ENCODE peak calls at places on chromosome 22, in five cellular contexts. S is heart right ventricle, J is dorsolateral prefrontal cortex, G is PC-9, V is stomach. P is an unnamed sample.

GRCh38 chr22:44309137-44309536 is 3.6 kb downstream of the SHISAL1 start:
- DNase-seq in G (peak), S (no peak), V (no peak), J (no peak), P (peak)

GRCh38 chr22:43587574-43587973 is 175.8 kb downstream of the MPPED1 start:
- DNase-seq in S (no peak), J (no peak), V (no peak), G (no peak), P (no peak)

GRCh38 chr22:39520874-39521857 is 804 bp downstream of the ATF4 start:
- DNase-seq in S (peak), G (no peak), V (peak), J (peak), P (no peak)

GRCh38 chr22:49156662-49157285 is 670.9 kb downstream of the BRD1 start:
- DNase-seq in G (no peak), J (no peak), V (peak), S (no peak), P (no peak)

GRCh38 chr22:38317995-38318715 is 922 bp upstream of the CSNK1E start:
- DNase-seq in G (peak), J (peak), S (peak), V (peak), P (no peak)

GRCh38 chr22:35230839-35231584 is 26.3 kb upstream of the HMGXB4 start:
- DNase-seq in G (no peak), J (no peak), S (no peak), V (no peak), P (no peak)

GRCh38 chr22:44289429-44290171 is 23.2 kb downstream of the SHISAL1 start:
- DNase-seq in J (no peak), V (no peak), G (no peak), S (no peak), P (no peak)

GRCh38 chr22:35349704-35350538 is 31.0 kb upstream of the HMOX1 start:
- DNase-seq in G (no peak), S (no peak), V (no peak), J (no peak), P (no peak)

GRCh38 chr22:26783886-26784285 is 126.5 kb downstream of the MIAT start:
- DNase-seq in V (no peak), J (no peak), S (no peak), G (no peak), P (no peak)

GRCh38 chr22:39560127-39560526 is 10.4 kb upstream of the CACNA1I start:
- DNase-seq in J (no peak), G (no peak), V (no peak), S (no peak), P (no peak)

GRCh38 chr22:46063861-46064235 is 86.5 kb upstream of the PPARA start:
- DNase-seq in J (peak), S (no peak), V (peak), G (no peak), P (no peak)

GRCh38 chr22:19663821-19664325 is 50.4 kb upstream of the SEPTIN5 start:
- DNase-seq in G (no peak), S (peak), J (no peak), V (no peak), P (no peak)

GRCh38 chr22:45185718-45186511 is 22.2 kb downstream of the NUP50 start:
- DNase-seq in S (no peak), G (peak), J (no peak), V (no peak), P (no peak)

GRCh38 chr22:43802897-43803495 is 9.1 kb downstream of the EFCAB6 start:
- DNase-seq in V (no peak), S (no peak), G (no peak), J (no peak), P (no peak)

GRCh38 chr22:27391092-27391770 is 410.3 kb downstream of the MN1 start:
- DNase-seq in J (no peak), S (peak), G (no peak), V (no peak), P (no peak)

GRCh38 chr22:45600791-45601730 is 70.6 kb upstream of the ATXN10 start:
- DNase-seq in J (no peak), G (no peak), S (no peak), V (no peak), P (no peak)

GRCh38 chr22:30838111-30838510 is 130.5 kb downstream of the MORC2 start:
- DNase-seq in V (no peak), J (no peak), G (no peak), S (no peak), P (no peak)

GRCh38 chr22:31947296-31947695 is 3.0 kb downstream of the YWHAH start:
- DNase-seq in J (no peak), V (no peak), G (no peak), S (peak), P (no peak)

GRCh38 chr22:17132112-17132511 is 11.0 kb upstream of the TMEM121B start:
- DNase-seq in G (no peak), J (no peak), S (peak), V (no peak), P (no peak)

GRCh38 chr22:45597460-45598192 is 74.0 kb upstream of the ATXN10 start:
- DNase-seq in G (peak), J (no peak), S (no peak), V (peak), P (no peak)

GRCh38 chr22:44743247-44743646 is 9.1 kb upstream of the ARHGAP8 start:
- DNase-seq in S (no peak), G (no peak), J (no peak), V (no peak), P (no peak)

GRCh38 chr22:44735518-44736428 is 16.6 kb upstream of the ARHGAP8 start:
- DNase-seq in V (peak), G (peak), S (peak), J (no peak), P (no peak)

GRCh38 chr22:20076627-20077172 is 3.3 kb upstream of the DGCR8 start:
- DNase-seq in G (no peak), V (no peak), J (no peak), S (no peak), P (no peak)

GRCh38 chr22:48953103-48953720 is 874.5 kb downstream of the BRD1 start:
- DNase-seq in G (no peak), J (no peak), V (no peak), S (no peak), P (no peak)

GRCh38 chr22:20752873-20753272 is 21.0 kb upstream of the SERPIND1 start:
- DNase-seq in J (no peak), S (no peak), G (no peak), V (no peak), P (no peak)

GRCh38 chr22:20290045-20290392 is 21.9 kb upstream of the RTN4R start:
- DNase-seq in S (no peak), G (no peak), J (no peak), V (no peak), P (no peak)

GRCh38 chr22:42277988-42278776 is 7.7 kb upstream of the TCF20 start:
- DNase-seq in J (peak), V (no peak), S (no peak), G (no peak), P (no peak)
- TF ChIP-seq CTCF in J (peak), V (no peak), S (no peak), G (no peak), P (peak)

GRCh38 chr22:36381513-36382079 is 6.2 kb downstream of the MYH9 start:
- DNase-seq in J (no peak), S (no peak), G (peak), V (no peak), P (no peak)
- H3K4me3 ChIP-seq in J (no peak), S (no peak), G (no peak), V (no peak), P (no peak)

GRCh38 chr22:23242473-23243001 is 62.2 kb downstream of the BCR start:
- DNase-seq in V (no peak), S (no peak), G (no peak), J (no peak), P (no peak)
- TF ChIP-seq CTCF in V (no peak), S (no peak), G (no peak), J (no peak), P (no peak)

GRCh38 chr22:47199949-47200272 is 437.5 kb downstream of the TBC1D22A start:
- DNase-seq in J (no peak), S (no peak), V (no peak), G (no peak), P (no peak)
- H3K4me3 ChIP-seq in J (no peak), S (no peak), V (no peak), G (no peak), P (no peak)

GRCh38 chr22:29798801-29799200 is 31.6 kb downstream of the UQCR10 start:
- DNase-seq in V (peak), G (peak), S (no peak), J (no peak), P (no peak)

GRCh38 chr22:29801153-29801552 is 34.0 kb downstream of the UQCR10 start:
- DNase-seq in V (peak), J (no peak), S (no peak), G (peak), P (no peak)

GRCh38 chr22:29797351-29797750 is 30.2 kb downstream of the UQCR10 start:
- DNase-seq in V (no peak), J (no peak), S (no peak), G (no peak), P (no peak)

GRCh38 chr22:29798318-29798717 is 31.1 kb downstream of the UQCR10 start:
- DNase-seq in J (no peak), G (no peak), V (no peak), S (no peak), P (no peak)

GRCh38 chr22:29799217-29799680 is 32.1 kb downstream of the UQCR10 start:
- DNase-seq in V (peak), S (peak), G (peak), J (peak), P (no peak)
- TF ChIP-seq CTCF in V (no peak), S (no peak), G (no peak), J (no peak), P (no peak)

P was measured in epithelial cell of proximal tubule.